ENCODE peak calls at places on chromosomes 3 and 15, in four cellular contexts. R is neural crest cell, M is BJ, F is psoas muscle. Y is an unnamed sample.

GRCh38 chr3:119831941-119832371 is 50.1 kb downstream of the NR1I2 start:
- DNase-seq in R (no peak), M (peak), F (no peak), Y (no peak)

GRCh38 chr15:58842713-58843396 is 71.8 kb downstream of the MINDY2 start:
- DNase-seq in R (no peak), M (no peak), F (no peak), Y (no peak)

GRCh38 chr3:8266679-8267267 is 234.8 kb upstream of the LMCD1 start:
- DNase-seq in R (no peak), M (no peak), F (no peak), Y (no peak)

GRCh38 chr3:52361011-52361410 is 44.9 kb downstream of the DNAH1 start:
- DNase-seq in R (no peak), M (no peak), F (peak), Y (no peak)

GRCh38 chr3:110383356-110383755 is 688.3 kb upstream of the NECTIN3 start:
- DNase-seq in R (no peak), M (no peak), F (no peak), Y (no peak)

GRCh38 chr3:123773681-123774431 is 110.3 kb downstream of the MYLK start:
- DNase-seq in R (no peak), M (peak), F (no peak), Y (no peak)

GRCh38 chr3:30043156-30043555 is 563.2 kb upstream of the TGFBR2 start:
- DNase-seq in R (no peak), M (no peak), F (no peak), Y (no peak)

GRCh38 chr15:49468440-49468839 is 45.4 kb downstream of the FGF7 start:
- DNase-seq in R (no peak), M (peak), F (no peak), Y (no peak)

GRCh38 chr3:187939891-187940290 is 194.6 kb upstream of the BCL6 start:
- DNase-seq in R (no peak), M (no peak), F (no peak), Y (no peak)

GRCh38 chr3:101848754-101849713 is at the start of gene NFKBIZ:
- DNase-seq in R (peak), M (peak), F (peak), Y (peak)

GRCh38 chr3:126216416-126216815 is 36.0 kb upstream of the ALDH1L1 start:
- DNase-seq in R (no peak), M (peak), F (no peak), Y (no peak)

GRCh38 chr15:55402707-55403106 is 5.5 kb downstream of the CCPG1 start:
- DNase-seq in R (no peak), M (no peak), F (no peak), Y (no peak)

GRCh38 chr3:153595186-153595815 is 433.3 kb downstream of the RAP2B start:
- DNase-seq in R (no peak), M (no peak), F (no peak), Y (no peak)

GRCh38 chr15:89121414-89121813 is 33.2 kb downstream of the ABHD2 start:
- DNase-seq in R (no peak), M (no peak), F (no peak), Y (no peak)

GRCh38 chr15:89445553-89445952 is 50.8 kb downstream of the RHCG start:
- DNase-seq in R (no peak), M (no peak), F (no peak), Y (no peak)

GRCh38 chr3:55402886-55403605 is 84.1 kb downstream of the WNT5A start:
- DNase-seq in R (no peak), M (no peak), F (no peak), Y (no peak)

GRCh38 chr3:178699810-178700209 is 163.6 kb downstream of the KCNMB2 start:
- DNase-seq in R (no peak), M (no peak), F (no peak), Y (no peak)

GRCh38 chr15:92524161-92524560 is 130.5 kb downstream of the ST8SIA2 start:
- DNase-seq in R (no peak), M (no peak), F (no peak), Y (no peak)

GRCh38 chr3:156630773-156631093 is 43.7 kb upstream of the TIPARP start:
- DNase-seq in R (no peak), M (no peak), F (no peak), Y (no peak)

GRCh38 chr3:21745971-21746370 is 5.0 kb downstream of the ZNF385D start:
- DNase-seq in R (no peak), M (no peak), F (no peak), Y (no peak)

GRCh38 chr15:58775402-58775801 is 4.3 kb downstream of the MINDY2 start:
- DNase-seq in R (no peak), M (no peak), F (no peak), Y (no peak)

GRCh38 chr3:155194973-155195372 is 98.5 kb downstream of the STRIT1 start:
- DNase-seq in R (no peak), M (no peak), F (no peak), Y (no peak)

GRCh38 chr3:196528639-196529233 is 13.6 kb upstream of the SMCO1 start:
- DNase-seq in R (peak), M (no peak), F (peak), Y (peak)

GRCh38 chr15:99976811-99977271 is 243.6 kb upstream of the LYSMD4 start:
- DNase-seq in R (no peak), M (no peak), F (peak), Y (no peak)

GRCh38 chr15:41950505-41950904 is 21.9 kb downstream of the EHD4 start:
- DNase-seq in R (no peak), M (no peak), F (no peak), Y (no peak)

GRCh38 chr3:65485826-65486592 is 552.7 kb downstream of the MAGI1 start:
- DNase-seq in R (no peak), M (no peak), F (no peak), Y (no peak)

GRCh38 chr3:136690611-136691010 is 61.6 kb downstream of the STAG1 start:
- DNase-seq in R (no peak), M (no peak), F (no peak), Y (no peak)

Y was measured in glutamatergic neuron.